ENCODE peak calls at places on chromosomes 11 and 22, in four cellular contexts. A, D, Q and U are unnamed samples.

GRCh38 chr22:50687829-50688228 is 15.2 kb downstream of the SHANK3 start:
- DNase-seq in D (no peak), A (no peak), Q (no peak), U (no peak)

GRCh38 chr22:42196454-42196853 is 65.8 kb upstream of the CYP2D6 start:
- DNase-seq in Q (no peak), D (no peak), A (no peak), U (no peak)

GRCh38 chr11:42239102-42239501 is 779.6 kb upstream of the LRRC4C start:
- DNase-seq in Q (no peak), A (no peak), D (no peak), U (no peak)

GRCh38 chr11:35714882-35715612 is 52.5 kb downstream of the TRIM44 start:
- DNase-seq in D (no peak), A (no peak), Q (no peak), U (no peak)

GRCh38 chr22:20810645-20811044 is 36.7 kb downstream of the SERPIND1 start:
- DNase-seq in A (no peak), D (no peak), Q (no peak), U (no peak)

GRCh38 chr11:118797510-118797909 is 6.5 kb upstream of the DDX6 start:
- DNase-seq in Q (no peak), D (no peak), A (peak; percentile 15), U (no peak)

GRCh38 chr11:7089328-7090251 is 792 bp downstream of the RBMXL2 start:
- DNase-seq in Q (no peak), D (no peak), A (no peak), U (no peak)

GRCh38 chr11:74288161-74288560 is 23.3 kb downstream of the P4HA3 start:
- DNase-seq in D (no peak), A (no peak), Q (no peak), U (no peak)

GRCh38 chr11:47980907-47981621 is 705 bp downstream of the PTPRJ start:
- DNase-seq in D (peak; percentile 59), Q (no peak), A (no peak), U (no peak)

GRCh38 chr11:68990995-68991780 is 10.4 kb upstream of the MRGPRD start:
- DNase-seq in Q (no peak), A (no peak), D (no peak), U (no peak)

GRCh38 chr22:21015051-21016006 is at the start of gene P2RX6:
- DNase-seq in A (no peak), D (no peak), Q (no peak), U (no peak)

GRCh38 chr11:68843052-68843561 is 1.4 kb upstream of the CPT1A start:
- DNase-seq in D (no peak), A (no peak), Q (no peak), U (no peak)

GRCh38 chr11:83257638-83258229 is 28.4 kb downstream of the CCDC90B start:
- DNase-seq in D (no peak), A (peak; percentile 56), Q (no peak), U (no peak)

GRCh38 chr22:47678667-47679287 is 916.3 kb downstream of the TBC1D22A start:
- DNase-seq in Q (peak; percentile 17), A (no peak), D (no peak), U (peak; percentile 28)

GRCh38 chr11:128555606-128556005 is 31.8 kb downstream of the ETS1 start:
- DNase-seq in Q (no peak), D (no peak), A (peak; percentile 6), U (no peak)

GRCh38 chr11:64571410-64572091 is 19.5 kb upstream of the SLC22A12 start:
- DNase-seq in A (peak; percentile 28), Q (no peak), D (no peak), U (no peak)

GRCh38 chr11:121321614-121322243 is 29.2 kb downstream of the SC5D start:
- DNase-seq in D (no peak), A (no peak), Q (peak; percentile 21), U (peak; percentile 33)

GRCh38 chr22:20009582-20010306 is 6.9 kb downstream of the ARVCF start:
- DNase-seq in Q (no peak), D (no peak), A (no peak), U (no peak)

GRCh38 chr22:17536269-17536668 is 27.0 kb upstream of the SLC25A18 start:
- DNase-seq in A (no peak), Q (no peak), D (no peak), U (no peak)

DNA sequence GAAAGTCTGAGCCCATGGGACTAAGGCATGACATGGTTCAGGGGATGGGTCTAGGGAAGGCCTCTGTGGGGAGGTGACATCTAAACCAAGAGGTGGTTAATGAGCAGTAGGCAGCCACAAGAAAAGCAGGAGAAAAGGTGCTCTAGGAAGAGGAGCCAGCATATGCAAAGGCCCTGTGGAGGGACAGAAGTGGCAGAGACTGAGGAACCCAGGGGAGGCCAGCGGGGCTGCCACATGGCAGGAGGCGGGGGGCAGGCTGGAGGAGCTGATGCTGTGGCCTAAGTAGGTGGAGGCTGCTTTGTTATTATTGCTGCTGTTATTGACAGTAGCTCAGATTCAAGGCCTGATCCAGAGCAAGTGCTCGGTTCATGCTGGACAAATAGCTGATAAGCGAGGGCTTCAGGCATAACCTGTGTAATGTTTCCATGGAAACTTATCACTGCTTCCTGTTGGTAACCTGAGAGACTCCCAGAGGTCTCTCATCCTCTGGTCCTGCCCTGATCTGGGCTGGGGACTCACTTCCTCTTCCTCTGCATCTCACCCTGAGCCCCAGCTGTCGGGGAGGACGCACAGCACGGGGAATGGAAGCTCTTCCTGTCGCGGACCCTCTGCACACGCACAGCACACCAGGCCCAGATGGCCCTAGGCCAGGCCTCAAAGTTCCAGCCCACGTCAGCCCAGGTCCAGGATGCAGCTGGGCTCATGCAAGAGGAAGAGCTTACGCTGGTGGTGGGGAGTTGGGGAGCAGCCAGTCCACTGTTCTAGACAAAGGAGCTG is 75.2 kb upstream of the TP53I11 start:
- DNase-seq in A (peak; percentile 16), Q (no peak), D (no peak), U (no peak)
- TF ChIP-seq SUZ12 in A (no peak), Q (no peak), D (no peak), U (no peak)

GRCh38 chr11:2741006-2741376 is 41.2 kb upstream of the KCNQ1OT1 start:
- DNase-seq in D (no peak), Q (no peak), A (no peak), U (no peak)

GRCh38 chr11:2742201-2742600 is 42.4 kb upstream of the KCNQ1OT1 start:
- DNase-seq in Q (no peak), D (no peak), A (no peak), U (no peak)

GRCh38 chr11:2742611-2743426 is 43.0 kb upstream of the KCNQ1OT1 start:
- DNase-seq in A (no peak), Q (no peak), D (no peak), U (no peak)

GRCh38 chr11:2740275-2740940 is 40.6 kb upstream of the KCNQ1OT1 start:
- DNase-seq in D (no peak), A (no peak), Q (no peak), U (no peak)

GRCh38 chr11:2741377-2742131 is 41.8 kb upstream of the KCNQ1OT1 start:
- DNase-seq in D (no peak), A (no peak), Q (no peak), U (no peak)
- TF ChIP-seq SUZ12 in D (no peak), A (no peak), Q (no peak), U (no peak)

GRCh38 chr11:2300290-2300935 is 1.3 kb downstream of the C11orf21 start:
- DNase-seq in D (no peak), A (no peak), Q (no peak), U (no peak)

GRCh38 chr11:2298795-2299747 is 2.6 kb downstream of the C11orf21 start:
- DNase-seq in Q (peak; percentile 25), A (peak; percentile 63), D (peak; percentile 35), U (peak; percentile 47)

GRCh38 chr11:2300936-2301630 is 635 bp downstream of the C11orf21 start:
- DNase-seq in Q (no peak), A (no peak), D (no peak), U (no peak)

GRCh38 chr11:2298131-2298794 is 3.5 kb downstream of the C11orf21 start:
- DNase-seq in A (no peak), D (no peak), Q (no peak), U (no peak)

GRCh38 chr11:2299773-2300172 is 1.9 kb downstream of the C11orf21 start:
- DNase-seq in D (no peak), Q (no peak), A (no peak), U (no peak)
- TF ChIP-seq SUZ12 in D (no peak), Q (no peak), A (no peak), U (no peak)

GRCh38 chr11:116424615-116425261 is 348.0 kb downstream of the BUD13 start:
- DNase-seq in D (no peak), A (peak; percentile 92), Q (no peak), U (no peak)
- TF ChIP-seq SUZ12 in D (no peak), A (no peak), Q (no peak), U (no peak)